ENCODE peak calls at places on chromosomes 1 and 21, in five cellular contexts. One of them, this sample, is unnamed.

GRCh38 chr1:96206451-96206850 is 515.1 kb upstream of the PTBP2 start:
- DNase-seq in HepG2: no peak
- DNase-seq in SK-N-SH: no peak
- DNase-seq in K562: no peak
- DNase-seq in GM12891: no peak
- DNase-seq in this sample: no peak

GRCh38 chr1:83702349-83702748 is 296.6 kb downstream of the TTLL7 start:
- DNase-seq in SK-N-SH: no peak
- DNase-seq in K562: no peak
- DNase-seq in GM12891: no peak
- DNase-seq in HepG2: no peak
- DNase-seq in this sample: no peak

GRCh38 chr1:160618327-160618726 is 28.5 kb downstream of the SLAMF1 start:
- DNase-seq in SK-N-SH: no peak
- DNase-seq in K562: no peak
- DNase-seq in GM12891: no peak
- DNase-seq in HepG2: no peak
- DNase-seq in this sample: no peak

GRCh38 chr1:65881070-65881594 is 88.4 kb downstream of the PDE4B start:
- DNase-seq in HepG2: no peak
- DNase-seq in SK-N-SH: no peak
- DNase-seq in K562: no peak
- DNase-seq in GM12891: no peak
- DNase-seq in this sample: no peak

GRCh38 chr1:24641646-24642151 is 1.4 kb upstream of the SRRM1 start:
- DNase-seq in SK-N-SH: peak
- DNase-seq in K562: peak
- DNase-seq in HepG2: no peak
- DNase-seq in GM12891: no peak
- DNase-seq in this sample: peak

GRCh38 chr1:201450721-201451291 is 18.2 kb downstream of the PHLDA3 start:
- DNase-seq in HepG2: no peak
- DNase-seq in GM12891: no peak
- DNase-seq in SK-N-SH: peak
- DNase-seq in K562: no peak
- DNase-seq in this sample: no peak

GRCh38 chr1:240492832-240493440 is 119.0 kb downstream of the GREM2 start:
- DNase-seq in GM12891: no peak
- DNase-seq in HepG2: no peak
- DNase-seq in K562: peak
- DNase-seq in SK-N-SH: peak
- DNase-seq in this sample: no peak

GRCh38 chr1:78619803-78620579 is at the start of gene IFI44L:
- DNase-seq in HepG2: no peak
- DNase-seq in GM12891: no peak
- DNase-seq in SK-N-SH: no peak
- DNase-seq in K562: no peak
- DNase-seq in this sample: no peak

GRCh38 chr1:8791819-8792218 is 25.6 kb downstream of the RERE start:
- DNase-seq in SK-N-SH: no peak
- DNase-seq in K562: no peak
- DNase-seq in HepG2: no peak
- DNase-seq in GM12891: no peak
- DNase-seq in this sample: no peak

GRCh38 chr21:45857761-45858160 is 123.8 kb upstream of the COL6A1 start:
- DNase-seq in SK-N-SH: no peak
- DNase-seq in K562: no peak
- DNase-seq in HepG2: no peak
- DNase-seq in GM12891: no peak
- DNase-seq in this sample: no peak

GRCh38 chr21:34812510-34813265 is 143.9 kb downstream of the CLIC6 start:
- DNase-seq in SK-N-SH: no peak
- DNase-seq in GM12891: no peak
- DNase-seq in HepG2: peak
- DNase-seq in K562: no peak
- DNase-seq in this sample: no peak

GRCh38 chr1:173431663-173432045 is 45.5 kb upstream of the PRDX6 start:
- DNase-seq in K562: no peak
- DNase-seq in GM12891: no peak
- DNase-seq in SK-N-SH: no peak
- DNase-seq in HepG2: no peak
- DNase-seq in this sample: no peak

GRCh38 chr1:210654176-210654786 is 325.6 kb downstream of the HHAT start:
- DNase-seq in SK-N-SH: no peak
- DNase-seq in GM12891: no peak
- DNase-seq in HepG2: no peak
- DNase-seq in K562: no peak
- DNase-seq in this sample: no peak

GRCh38 chr1:167714098-167714850 is 7.5 kb upstream of the MPZL1 start:
- DNase-seq in SK-N-SH: peak
- DNase-seq in K562: peak
- DNase-seq in HepG2: peak
- DNase-seq in GM12891: peak
- DNase-seq in this sample: peak

GRCh38 chr1:243487649-243488227 is 231.9 kb downstream of the SDCCAG8 start:
- DNase-seq in GM12891: no peak
- DNase-seq in K562: peak
- DNase-seq in HepG2: no peak
- DNase-seq in SK-N-SH: no peak
- DNase-seq in this sample: no peak

GRCh38 chr1:84773195-84773594 is 82.9 kb upstream of the SSX2IP start:
- DNase-seq in SK-N-SH: no peak
- DNase-seq in K562: no peak
- DNase-seq in HepG2: no peak
- DNase-seq in GM12891: no peak
- DNase-seq in this sample: no peak

GRCh38 chr1:19046972-19047371 is 90.5 kb upstream of the IFFO2 start:
- DNase-seq in HepG2: no peak
- DNase-seq in K562: no peak
- DNase-seq in GM12891: no peak
- DNase-seq in SK-N-SH: no peak
- DNase-seq in this sample: no peak

GRCh38 chr21:43858806-43859648 is 6.0 kb upstream of the AGPAT3 start:
- DNase-seq in HepG2: peak
- DNase-seq in K562: peak
- DNase-seq in SK-N-SH: no peak
- DNase-seq in GM12891: no peak
- DNase-seq in this sample: no peak

GRCh38 chr1:95754412-95754811 is 520.4 kb downstream of the RWDD3 start:
- DNase-seq in HepG2: no peak
- DNase-seq in K562: no peak
- DNase-seq in SK-N-SH: no peak
- DNase-seq in GM12891: no peak
- DNase-seq in this sample: no peak

GRCh38 chr1:67791686-67792475 is 41.4 kb downstream of the GNG12 start:
- DNase-seq in HepG2: no peak
- DNase-seq in K562: no peak
- DNase-seq in GM12891: no peak
- DNase-seq in SK-N-SH: no peak
- DNase-seq in this sample: no peak

GRCh38 chr1:9008236-9008635 is 18.0 kb downstream of the SLC2A7 start:
- DNase-seq in K562: no peak
- DNase-seq in GM12891: no peak
- DNase-seq in HepG2: no peak
- DNase-seq in SK-N-SH: no peak
- DNase-seq in this sample: no peak

GRCh38 chr1:44030606-44031050 is 634 bp downstream of the SLC6A9 start:
- DNase-seq in SK-N-SH: peak
- DNase-seq in K562: peak
- DNase-seq in HepG2: peak
- DNase-seq in GM12891: no peak
- DNase-seq in this sample: no peak

GRCh38 chr1:166975361-166976129 is at the start of gene ILDR2:
- DNase-seq in GM12891: peak
- DNase-seq in K562: peak
- DNase-seq in SK-N-SH: peak
- DNase-seq in HepG2: no peak
- DNase-seq in this sample: peak

GRCh38 chr1:7755448-7755847 is 15.6 kb upstream of the VAMP3 start:
- DNase-seq in K562: peak
- DNase-seq in SK-N-SH: peak
- DNase-seq in HepG2: peak
- DNase-seq in GM12891: no peak
- DNase-seq in this sample: no peak

GRCh38 chr1:229031491-229032341 is 239.2 kb upstream of the RAB4A start:
- DNase-seq in HepG2: peak
- DNase-seq in SK-N-SH: no peak
- DNase-seq in K562: no peak
- DNase-seq in GM12891: no peak
- DNase-seq in this sample: no peak

GRCh38 chr1:229029644-229030235 is 241.2 kb upstream of the RAB4A start:
- DNase-seq in SK-N-SH: no peak
- DNase-seq in K562: no peak
- DNase-seq in GM12891: no peak
- DNase-seq in HepG2: no peak
- DNase-seq in this sample: no peak

GRCh38 chr1:229032455-229032854 is 238.5 kb upstream of the RAB4A start:
- DNase-seq in SK-N-SH: no peak
- DNase-seq in HepG2: peak
- DNase-seq in GM12891: no peak
- DNase-seq in K562: no peak
- DNase-seq in this sample: no peak

GRCh38 chr1:229028987-229029550 is 241.8 kb upstream of the RAB4A start:
- DNase-seq in K562: no peak
- DNase-seq in SK-N-SH: no peak
- DNase-seq in GM12891: no peak
- DNase-seq in HepG2: no peak
- DNase-seq in this sample: no peak

DNA sequence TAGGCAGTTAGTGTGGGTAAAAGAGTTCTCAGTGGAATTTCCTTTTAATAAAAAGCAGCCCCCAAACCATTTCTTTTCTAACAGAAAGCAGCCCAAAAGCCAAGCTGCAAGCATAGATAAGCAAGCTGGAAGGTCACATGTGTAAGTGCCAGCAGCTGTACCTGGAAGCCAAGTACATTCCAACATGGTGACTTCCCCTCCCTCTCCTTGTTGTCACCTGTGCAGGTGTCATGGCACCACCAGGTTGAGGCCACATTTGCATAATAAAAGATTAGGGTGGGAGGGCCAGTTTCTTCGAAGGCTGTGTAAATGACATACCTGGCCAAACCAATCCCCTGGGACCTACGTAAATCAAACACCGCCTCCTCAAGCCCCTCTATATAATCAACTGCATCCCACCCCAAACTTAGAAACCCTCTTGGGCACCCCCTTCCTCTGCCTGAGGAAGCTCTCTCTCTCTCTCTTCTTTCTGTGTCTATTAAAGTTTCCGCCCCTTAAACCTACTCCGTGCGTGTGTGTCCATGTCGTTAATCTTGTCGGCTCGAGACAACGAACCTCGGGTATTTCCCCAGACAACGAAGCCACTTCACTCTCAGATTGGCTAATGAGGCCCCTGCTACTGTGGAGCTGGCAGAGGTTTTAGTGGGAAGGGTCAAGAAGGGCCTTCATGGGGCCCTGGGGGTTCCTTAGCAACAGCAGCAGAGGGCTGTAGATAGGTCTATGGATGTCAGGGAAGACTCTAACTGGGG is 240.1 kb upstream of the RAB4A start:
- DNase-seq in SK-N-SH: no peak
- DNase-seq in GM12891: no peak
- DNase-seq in HepG2: no peak
- DNase-seq in K562: no peak
- DNase-seq in this sample: no peak
- TF ChIP-seq TAF1 in SK-N-SH: no peak
- TF ChIP-seq TAF1 in GM12891: no peak
- TF ChIP-seq TAF1 in HepG2: no peak
- TF ChIP-seq TAF1 in K562: no peak
- TF ChIP-seq TAF1 in this sample: no peak

GRCh38 chr1:112815376-112815775 is 100.2 kb upstream of the PPM1J start:
- DNase-seq in K562: no peak
- DNase-seq in HepG2: no peak
- DNase-seq in GM12891: no peak
- DNase-seq in SK-N-SH: no peak
- DNase-seq in this sample: no peak

GRCh38 chr1:112817555-112818373 is 102.6 kb upstream of the PPM1J start:
- DNase-seq in GM12891: no peak
- DNase-seq in SK-N-SH: no peak
- DNase-seq in K562: peak
- DNase-seq in HepG2: no peak
- DNase-seq in this sample: no peak

GRCh38 chr1:112818990-112819689 is 104.0 kb upstream of the PPM1J start:
- DNase-seq in SK-N-SH: no peak
- DNase-seq in HepG2: no peak
- DNase-seq in GM12891: no peak
- DNase-seq in K562: peak
- DNase-seq in this sample: no peak
- TF ChIP-seq POLR2AphosphoS5 in SK-N-SH: no peak
- TF ChIP-seq POLR2AphosphoS5 in HepG2: no peak
- TF ChIP-seq POLR2AphosphoS5 in GM12891: no peak
- TF ChIP-seq POLR2AphosphoS5 in K562: no peak
- TF ChIP-seq POLR2AphosphoS5 in this sample: no peak

DNA sequence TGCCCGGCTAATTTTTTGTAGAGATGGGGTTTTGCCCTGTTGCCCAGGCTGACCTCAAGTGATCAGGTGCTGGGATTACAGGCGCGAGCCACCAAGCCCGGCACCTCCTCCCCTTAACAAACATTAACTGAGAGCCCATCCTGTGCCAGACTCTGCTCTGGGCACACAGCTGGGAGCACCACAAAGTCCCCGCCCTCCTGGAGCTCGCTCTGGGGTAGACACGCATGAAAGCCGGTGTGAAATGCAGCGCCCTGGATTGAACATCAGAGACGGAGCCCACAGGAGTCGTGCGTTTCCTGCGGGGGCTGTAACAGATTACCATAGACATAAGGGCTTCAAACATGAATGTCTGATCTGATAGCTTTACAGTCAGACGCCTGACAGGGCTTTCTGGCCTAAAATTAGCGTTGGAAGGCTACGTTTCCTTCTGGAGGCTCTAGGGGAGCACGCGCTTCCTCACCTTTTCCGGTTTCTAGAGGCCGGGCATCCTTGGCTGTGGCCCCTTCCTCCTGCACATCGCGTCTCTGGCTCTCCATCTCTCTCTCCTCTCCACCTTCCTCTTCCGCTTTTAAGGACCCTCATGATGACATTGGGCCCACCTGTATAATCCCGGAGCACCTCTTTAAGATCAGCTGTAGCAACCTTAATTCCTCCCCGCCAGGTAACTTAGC is 14.4 kb downstream of the SLC27A3 start:
- DNase-seq in GM12891: no peak
- DNase-seq in K562: no peak
- DNase-seq in HepG2: no peak
- DNase-seq in SK-N-SH: no peak
- DNase-seq in this sample: no peak
- TF ChIP-seq TAF1 in GM12891: no peak
- TF ChIP-seq TAF1 in K562: no peak
- TF ChIP-seq TAF1 in HepG2: no peak
- TF ChIP-seq TAF1 in SK-N-SH: no peak
- TF ChIP-seq TAF1 in this sample: no peak

DNA sequence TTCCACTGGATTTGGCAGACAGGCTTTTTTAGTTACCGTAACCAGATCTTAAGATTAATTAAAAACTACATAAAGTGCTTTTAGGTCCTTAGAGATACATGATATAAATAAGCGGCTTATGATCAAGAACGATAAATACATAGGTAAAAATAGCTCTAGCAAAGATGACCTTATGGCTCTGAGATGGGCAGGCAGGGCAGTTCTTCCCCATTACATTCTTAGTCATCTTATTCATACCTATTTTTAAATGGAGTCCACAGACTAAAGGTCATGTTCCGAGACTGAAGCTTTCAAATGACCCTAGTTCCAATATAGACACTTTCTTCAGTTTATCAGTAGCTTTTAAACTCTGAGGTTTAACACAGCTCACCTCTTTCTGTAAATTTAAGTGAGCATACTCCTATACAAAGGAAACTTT is 4.3 kb downstream of the MCL1 start:
- DNase-seq in K562: no peak
- DNase-seq in SK-N-SH: no peak
- DNase-seq in GM12891: no peak
- DNase-seq in HepG2: no peak
- DNase-seq in this sample: no peak
- TF ChIP-seq POLR2AphosphoS5 in K562: no peak
- TF ChIP-seq POLR2AphosphoS5 in SK-N-SH: no peak
- TF ChIP-seq POLR2AphosphoS5 in GM12891: no peak
- TF ChIP-seq POLR2AphosphoS5 in HepG2: no peak
- TF ChIP-seq POLR2AphosphoS5 in this sample: no peak